ENCODE peak calls at places on chromosome 13, in eight cellular contexts. O is Kasumi-1, G is stomach, D is nephron progenitor cell, X is C1 segment of cervical spinal cord, N is AG09309, T is tibial artery, W is choroid plexus epithelial cell. R is an unnamed sample.

GRCh38 chr13:29436721-29437250 is 158.7 kb downstream of the SLC7A1 start:
- DNase-seq in O (no peak), G (no peak), D (no peak), X (no peak), N (no peak), T (no peak), W (no peak), R (no peak)

GRCh38 chr13:113947321-113948033 is 26.4 kb downstream of the C13orf46 start:
- DNase-seq in O (no peak), G (peak), D (no peak), X (no peak), N (no peak), T (peak), W (peak), R (no peak)

GRCh38 chr13:54029226-54029625 is 1000.6 kb downstream of the OLFM4 start:
- DNase-seq in O (peak), G (no peak), D (no peak), X (no peak), N (no peak), T (no peak), W (peak), R (peak)

GRCh38 chr13:99916366-99917103 is 55.0 kb downstream of the ZIC5 start:
- DNase-seq in O (peak), G (no peak), D (no peak), X (no peak), N (peak), T (no peak), W (peak), R (peak)

GRCh38 chr13:99256709-99257108 is 1.5 kb downstream of the GPR18 start:
- DNase-seq in O (no peak), G (no peak), D (no peak), X (no peak), N (peak), T (no peak), W (peak), R (peak)

GRCh38 chr13:41905600-41906254 is 55.2 kb downstream of the VWA8 start:
- DNase-seq in O (peak), G (no peak), D (no peak), X (no peak), N (no peak), T (no peak), W (peak), R (peak)

GRCh38 chr13:65901723-65902122 is 1328.4 kb downstream of the PCDH9 start:
- DNase-seq in O (no peak), G (no peak), D (no peak), X (no peak), N (no peak), T (no peak), W (no peak), R (no peak)

GRCh38 chr13:112880976-112881540 is 88.0 kb upstream of the MCF2L start:
- DNase-seq in O (no peak), G (no peak), D (no peak), X (no peak), N (no peak), T (no peak), W (no peak), R (no peak)

GRCh38 chr13:43245374-43245964 is 222.1 kb downstream of the DNAJC15 start:
- DNase-seq in O (no peak), G (no peak), D (no peak), X (no peak), N (peak), T (no peak), W (peak), R (no peak)